ENCODE peak calls at places on chromosomes 5 and 9, in five cellular contexts. One of them, this sample, is unnamed.

GRCh38 chr5:2164586-2164985 is 281.9 kb upstream of the IRX4 start:
- DNase-seq in heart right ventricle: no peak
- DNase-seq in K562: no peak
- DNase-seq in heart left ventricle: no peak
- DNase-seq in cardiac muscle cell: no peak
- DNase-seq in this sample: no peak

GRCh38 chr5:122701640-122702523 is 73.0 kb upstream of the SNX2 start:
- DNase-seq in heart right ventricle: no peak
- DNase-seq in K562: no peak
- DNase-seq in heart left ventricle: no peak
- DNase-seq in cardiac muscle cell: no peak
- DNase-seq in this sample: no peak

GRCh38 chr5:95617057-95617456 is 2.8 kb upstream of the GPR150 start:
- DNase-seq in heart right ventricle: no peak
- DNase-seq in K562: no peak
- DNase-seq in heart left ventricle: no peak
- DNase-seq in cardiac muscle cell: no peak
- DNase-seq in this sample: no peak

GRCh38 chr5:172939561-172939960 is 19.7 kb upstream of the RPL26L1 start:
- DNase-seq in heart right ventricle: no peak
- DNase-seq in K562: no peak
- DNase-seq in heart left ventricle: no peak
- DNase-seq in cardiac muscle cell: peak; percentile 21
- DNase-seq in this sample: no peak

GRCh38 chr9:23746317-23746716 is 79.7 kb downstream of the ELAVL2 start:
- DNase-seq in heart right ventricle: no peak
- DNase-seq in K562: no peak
- DNase-seq in heart left ventricle: no peak
- DNase-seq in cardiac muscle cell: no peak
- DNase-seq in this sample: no peak

GRCh38 chr5:96652769-96653455 is 9.3 kb upstream of the CAST start:
- DNase-seq in heart right ventricle: no peak
- DNase-seq in K562: no peak
- DNase-seq in heart left ventricle: no peak
- DNase-seq in cardiac muscle cell: no peak
- DNase-seq in this sample: no peak

GRCh38 chr5:173714551-173715428 is 98.3 kb upstream of the BOD1 start:
- DNase-seq in heart right ventricle: no peak
- DNase-seq in K562: peak; percentile 60
- DNase-seq in heart left ventricle: no peak
- DNase-seq in cardiac muscle cell: no peak
- DNase-seq in this sample: no peak

GRCh38 chr5:74507596-74507995 is 132.9 kb downstream of the ENC1 start:
- DNase-seq in heart right ventricle: no peak
- DNase-seq in K562: no peak
- DNase-seq in heart left ventricle: no peak
- DNase-seq in cardiac muscle cell: no peak
- DNase-seq in this sample: no peak

GRCh38 chr5:50766042-50766441 is 99.6 kb downstream of the PARP8 start:
- DNase-seq in heart right ventricle: no peak
- DNase-seq in K562: no peak
- DNase-seq in heart left ventricle: no peak
- DNase-seq in cardiac muscle cell: no peak
- DNase-seq in this sample: no peak

GRCh38 chr9:134669556-134669955 is 28.0 kb downstream of the COL5A1 start:
- DNase-seq in heart right ventricle: no peak
- DNase-seq in K562: no peak
- DNase-seq in heart left ventricle: no peak
- DNase-seq in cardiac muscle cell: no peak
- DNase-seq in this sample: no peak

GRCh38 chr5:1044117-1044516 is 35.5 kb downstream of the NKD2 start:
- DNase-seq in heart right ventricle: no peak
- DNase-seq in K562: no peak
- DNase-seq in heart left ventricle: no peak
- DNase-seq in cardiac muscle cell: no peak
- DNase-seq in this sample: no peak

GRCh38 chr5:1045960-1046560 is 37.5 kb downstream of the NKD2 start:
- DNase-seq in heart right ventricle: no peak
- DNase-seq in K562: no peak
- DNase-seq in heart left ventricle: peak; percentile 2
- DNase-seq in cardiac muscle cell: no peak
- DNase-seq in this sample: no peak

GRCh38 chr5:1041225-1042186 is 32.9 kb downstream of the NKD2 start:
- DNase-seq in heart right ventricle: no peak
- DNase-seq in K562: no peak
- DNase-seq in heart left ventricle: no peak
- DNase-seq in cardiac muscle cell: no peak
- DNase-seq in this sample: no peak

GRCh38 chr5:1042626-1043025 is 34.0 kb downstream of the NKD2 start:
- DNase-seq in heart right ventricle: no peak
- DNase-seq in K562: no peak
- DNase-seq in heart left ventricle: no peak
- DNase-seq in cardiac muscle cell: no peak
- DNase-seq in this sample: no peak

GRCh38 chr5:1043327-1043726 is 34.7 kb downstream of the NKD2 start:
- DNase-seq in heart right ventricle: no peak
- DNase-seq in K562: no peak
- DNase-seq in heart left ventricle: no peak
- DNase-seq in cardiac muscle cell: no peak
- DNase-seq in this sample: no peak
- H3K4me3 ChIP-seq in heart right ventricle: no peak overlapping the region
- H3K4me3 ChIP-seq in K562: no peak overlapping the region
- H3K4me3 ChIP-seq in heart left ventricle: no peak overlapping the region
- H3K4me3 ChIP-seq in cardiac muscle cell: no peak overlapping the region
- H3K4me3 ChIP-seq in this sample: no peak overlapping the region

DNA sequence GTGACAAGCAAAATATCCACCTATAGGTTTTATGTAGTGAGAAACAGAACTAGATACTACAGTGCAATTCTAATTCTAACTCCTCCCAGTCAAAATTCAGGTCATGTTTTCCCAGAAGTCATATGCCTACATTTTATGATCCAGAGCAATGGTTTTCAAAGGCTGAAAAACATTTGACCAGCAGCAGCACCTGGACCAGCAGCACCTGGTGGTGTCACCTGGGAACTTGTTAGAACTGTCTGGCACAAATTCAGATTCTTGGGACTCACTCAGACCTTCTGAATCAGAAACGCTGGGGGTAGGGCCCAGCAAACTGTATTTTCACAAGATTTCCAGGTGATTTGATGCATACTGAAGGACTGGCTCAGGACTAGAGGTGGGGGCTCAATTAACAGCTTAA is 367.7 kb upstream of the RFX3 start:
- DNase-seq in heart right ventricle: no peak
- DNase-seq in K562: no peak
- DNase-seq in heart left ventricle: no peak
- DNase-seq in cardiac muscle cell: no peak
- DNase-seq in this sample: no peak
- TF ChIP-seq CTCF in heart right ventricle: no peak
- TF ChIP-seq CTCF in K562: no peak
- TF ChIP-seq CTCF in heart left ventricle: no peak
- TF ChIP-seq CTCF in cardiac muscle cell: no peak
- TF ChIP-seq CTCF in this sample: peak; percentile 36

GRCh38 chr5:78974011-78974410 is 11.1 kb downstream of the ARSB start:
- DNase-seq in heart right ventricle: no peak
- DNase-seq in K562: no peak
- DNase-seq in heart left ventricle: no peak
- DNase-seq in cardiac muscle cell: peak; percentile 31
- DNase-seq in this sample: no peak

GRCh38 chr5:78975035-78975434 is 10.1 kb downstream of the ARSB start:
- DNase-seq in heart right ventricle: no peak
- DNase-seq in K562: no peak
- DNase-seq in heart left ventricle: no peak
- DNase-seq in cardiac muscle cell: no peak
- DNase-seq in this sample: no peak

GRCh38 chr5:78968781-78969180 is 16.3 kb downstream of the ARSB start:
- DNase-seq in heart right ventricle: no peak
- DNase-seq in K562: no peak
- DNase-seq in heart left ventricle: no peak
- DNase-seq in cardiac muscle cell: no peak
- DNase-seq in this sample: no peak

GRCh38 chr5:78971998-78972397 is 13.1 kb downstream of the ARSB start:
- DNase-seq in heart right ventricle: no peak
- DNase-seq in K562: no peak
- DNase-seq in heart left ventricle: no peak
- DNase-seq in cardiac muscle cell: no peak
- DNase-seq in this sample: no peak

DNA sequence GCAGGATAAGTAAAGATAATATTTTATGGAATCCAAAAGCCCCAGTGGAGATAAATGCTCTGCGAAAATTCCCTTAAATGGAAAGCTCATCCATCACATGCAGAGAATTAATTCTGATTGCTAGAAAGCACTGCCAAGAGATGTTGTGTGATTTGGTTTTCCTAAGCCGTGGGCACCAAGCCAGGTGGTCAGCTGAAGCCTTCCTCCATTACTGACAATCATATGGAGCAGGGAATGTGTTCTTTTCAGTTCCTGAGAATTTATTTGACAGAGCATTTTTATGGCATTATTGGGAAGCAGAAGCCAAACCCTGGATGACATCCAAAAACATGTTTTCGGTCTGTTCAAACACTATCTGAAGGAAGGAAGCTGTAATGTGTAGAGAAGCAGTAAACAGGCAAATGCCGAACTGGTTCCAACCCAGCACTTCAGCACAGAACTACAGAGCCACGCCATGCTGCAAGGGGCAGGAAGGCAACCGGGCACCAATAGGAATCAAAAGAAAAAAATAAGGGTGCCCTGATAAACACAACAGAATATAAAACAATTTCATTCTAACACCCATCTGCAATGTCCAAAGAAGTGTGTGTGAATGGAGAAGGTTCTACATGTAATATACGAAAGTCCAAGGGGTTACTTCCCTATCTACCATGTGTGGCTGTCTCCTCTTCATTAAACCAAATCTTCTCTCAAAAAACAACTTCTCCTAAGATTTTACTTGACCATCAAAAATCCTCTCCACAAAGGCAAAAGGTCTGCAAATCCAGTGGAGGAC is 12.3 kb downstream of the ARSB start:
- DNase-seq in heart right ventricle: no peak
- DNase-seq in K562: no peak
- DNase-seq in heart left ventricle: peak; percentile 33
- DNase-seq in cardiac muscle cell: no peak
- DNase-seq in this sample: peak; percentile 89
- H3K4me3 ChIP-seq in heart right ventricle: no peak overlapping the region
- H3K4me3 ChIP-seq in K562: no peak overlapping the region
- H3K4me3 ChIP-seq in heart left ventricle: peak overlapping the region; percentile 13
- H3K4me3 ChIP-seq in cardiac muscle cell: no peak overlapping the region
- H3K4me3 ChIP-seq in this sample: peak overlapping the region; percentile 17

GRCh38 chr5:125874057-125874456 is 549.2 kb upstream of the GRAMD2B start:
- DNase-seq in heart right ventricle: no peak
- DNase-seq in K562: no peak
- DNase-seq in heart left ventricle: no peak
- DNase-seq in cardiac muscle cell: no peak
- DNase-seq in this sample: no peak

GRCh38 chr5:125870271-125870670 is 552.9 kb upstream of the GRAMD2B start:
- DNase-seq in heart right ventricle: no peak
- DNase-seq in K562: no peak
- DNase-seq in heart left ventricle: no peak
- DNase-seq in cardiac muscle cell: no peak
- DNase-seq in this sample: no peak

GRCh38 chr5:125874717-125875116 is 548.5 kb upstream of the GRAMD2B start:
- DNase-seq in heart right ventricle: no peak
- DNase-seq in K562: no peak
- DNase-seq in heart left ventricle: no peak
- DNase-seq in cardiac muscle cell: peak; percentile 9
- DNase-seq in this sample: peak; percentile 1
- TF ChIP-seq CTCF in heart right ventricle: no peak
- TF ChIP-seq CTCF in K562: no peak
- TF ChIP-seq CTCF in heart left ventricle: no peak
- TF ChIP-seq CTCF in cardiac muscle cell: no peak
- TF ChIP-seq CTCF in this sample: peak; percentile 17

GRCh38 chr9:133371261-133371711 is 4.6 kb downstream of the SURF4 start:
- DNase-seq in heart right ventricle: no peak
- DNase-seq in K562: peak; percentile 54
- DNase-seq in heart left ventricle: no peak
- DNase-seq in cardiac muscle cell: no peak
- DNase-seq in this sample: no peak
- H3K4me3 ChIP-seq in heart right ventricle: no peak overlapping the region
- H3K4me3 ChIP-seq in K562: no peak overlapping the region
- H3K4me3 ChIP-seq in heart left ventricle: peak overlapping the region; percentile 10
- H3K4me3 ChIP-seq in cardiac muscle cell: no peak overlapping the region
- H3K4me3 ChIP-seq in this sample: no peak overlapping the region